ENCODE peak calls at places on chromosomes 5 and 9, in four cellular contexts. C is activated T-cell treated with anti-CD3 and anti-CD28 coated beads, Interleukin-2, amount 50 U/mL, for 24 hours; L is effector memory CD4-positive, alpha-beta T cell; U is activated CD8-positive, alpha-beta memory T cell treated with anti-CD3 and anti-CD28 coated beads for 48 hours. J is an unnamed sample.

GRCh38 chr5:103646698-103647614 is 84.4 kb upstream of the NUDT12 start:
- DNase-seq in C (no peak), L (no peak), U (no peak), J (no peak)

GRCh38 chr5:129098488-129099183 is 4.1 kb downstream of the ISOC1 start:
- DNase-seq in C (no peak), L (no peak), U (no peak), J (no peak)

GRCh38 chr5:171395042-171395441 is 7.4 kb downstream of the NPM1 start:
- DNase-seq in C (no peak), L (no peak), U (no peak), J (no peak)

GRCh38 chr5:64758916-64759315 is 9.6 kb downstream of the SREK1IP1 start:
- DNase-seq in C (no peak), L (no peak), U (no peak), J (no peak)

GRCh38 chr5:116577064-116577788 is 2.6 kb upstream of the SEMA6A start:
- DNase-seq in C (no peak), L (no peak), U (no peak), J (no peak)

GRCh38 chr5:149671544-149671943 is 58.6 kb upstream of the PPARGC1B start:
- DNase-seq in C (no peak), L (no peak), U (no peak), J (no peak)

GRCh38 chr9:133733421-133734250 is 4.5 kb downstream of the SARDH start:
- DNase-seq in C (no peak), L (no peak), U (no peak), J (no peak)

GRCh38 chr5:176780071-176780850 is 30.1 kb upstream of the UNC5A start:
- DNase-seq in C (peak), L (no peak), U (no peak), J (no peak)

GRCh38 chr5:32506251-32506661 is 61.7 kb upstream of the ZFR start:
- DNase-seq in C (no peak), L (no peak), U (no peak), J (peak)

GRCh38 chr9:125479846-125480615 is 218.4 kb downstream of the GAPVD1 start:
- DNase-seq in C (no peak), L (no peak), U (no peak), J (no peak)

GRCh38 chr5:149847611-149848010 is 97.0 kb downstream of the PDE6A start:
- DNase-seq in C (no peak), L (no peak), U (no peak), J (no peak)

GRCh38 chr5:65190328-65191053 is 291.2 kb downstream of the ADAMTS6 start:
- DNase-seq in C (no peak), L (no peak), U (no peak), J (peak)

GRCh38 chr9:95570150-95570549 is 53.4 kb upstream of the PTCH1 start:
- DNase-seq in C (no peak), L (no peak), U (no peak), J (peak)

GRCh38 chr5:90055831-90056328 is 353.7 kb downstream of the CETN3 start:
- DNase-seq in C (no peak), L (no peak), U (no peak), J (peak)

GRCh38 chr5:73605223-73606087 is 20.5 kb upstream of the ARHGEF28 start:
- DNase-seq in C (no peak), L (no peak), U (no peak), J (no peak)

GRCh38 chr5:108530706-108531105 is 148.8 kb upstream of the FBXL17 start:
- DNase-seq in C (no peak), L (no peak), U (no peak), J (no peak)

GRCh38 chr5:3510642-3511041 is 85.0 kb upstream of the IRX1 start:
- DNase-seq in C (no peak), L (no peak), U (no peak), J (no peak)

GRCh38 chr9:976805-977360 is 428 bp downstream of the DMRT3 start:
- DNase-seq in C (no peak), L (no peak), U (no peak), J (no peak)

GRCh38 chr9:108296056-108296455 is 559.7 kb downstream of the ACTL7B start:
- DNase-seq in C (no peak), L (no peak), U (no peak), J (peak)

J was measured in fibroblast of mammary gland.